ENCODE peak calls at places on chromosomes 11 and 22, in four cellular contexts. Q is lower lobe of right lung, P is hepatocyte, M is GM23338. X is an unnamed sample.

GRCh38 chr11:115665345-115665901 is 161.2 kb upstream of the CADM1 start:
- DNase-seq in Q (no peak), P (no peak), M (no peak), X (no peak)

GRCh38 chr22:46508391-46508999 is 28.9 kb downstream of the CELSR1 start:
- DNase-seq in Q (no peak), P (peak), M (peak), X (no peak)

GRCh38 chr11:61719968-61720367 is 32.5 kb upstream of the MYRF start:
- DNase-seq in Q (no peak), P (no peak), M (no peak), X (no peak)

GRCh38 chr22:32407936-32408335 is 4.1 kb downstream of the RTCB start:
- DNase-seq in Q (no peak), P (no peak), M (no peak), X (no peak)

GRCh38 chr11:17036666-17037658 is 22.7 kb upstream of the PLEKHA7 start:
- DNase-seq in Q (no peak), P (peak), M (peak), X (peak)

GRCh38 chr22:43399338-43399979 is 12.4 kb upstream of the MPPED1 start:
- DNase-seq in Q (peak), P (no peak), M (no peak), X (no peak)

GRCh38 chr11:126547691-126548090 is 192.2 kb downstream of the ST3GAL4 start:
- DNase-seq in Q (no peak), P (no peak), M (no peak), X (no peak)

GRCh38 chr22:36913431-36914382 is at the start of gene CSF2RB:
- DNase-seq in Q (peak), P (no peak), M (no peak), X (peak)

GRCh38 chr11:67119577-67120391 is 721 bp downstream of the KDM2A start:
- DNase-seq in Q (peak), P (peak), M (peak), X (peak)

GRCh38 chr11:93476796-93477195 is 66.4 kb downstream of the SMCO4 start:
- DNase-seq in Q (no peak), P (no peak), M (no peak), X (no peak)

GRCh38 chr22:36253523-36254490 is 874 bp downstream of the APOL1 start:
- DNase-seq in Q (no peak), P (no peak), M (no peak), X (no peak)

GRCh38 chr11:75562048-75562835 is at the start of gene SERPINH1:
- DNase-seq in Q (peak), P (peak), M (peak), X (peak)

GRCh38 chr11:75563501-75563977 is 1.5 kb downstream of the SERPINH1 start:
- DNase-seq in Q (no peak), P (no peak), M (no peak), X (no peak)

GRCh38 chr11:75562836-75563484 is 907 bp downstream of the SERPINH1 start:
- DNase-seq in Q (no peak), P (peak), M (peak), X (no peak)

GRCh38 chr11:75565221-75565814 is 3.3 kb downstream of the SERPINH1 start:
- DNase-seq in Q (no peak), P (peak), M (no peak), X (no peak)

DNA sequence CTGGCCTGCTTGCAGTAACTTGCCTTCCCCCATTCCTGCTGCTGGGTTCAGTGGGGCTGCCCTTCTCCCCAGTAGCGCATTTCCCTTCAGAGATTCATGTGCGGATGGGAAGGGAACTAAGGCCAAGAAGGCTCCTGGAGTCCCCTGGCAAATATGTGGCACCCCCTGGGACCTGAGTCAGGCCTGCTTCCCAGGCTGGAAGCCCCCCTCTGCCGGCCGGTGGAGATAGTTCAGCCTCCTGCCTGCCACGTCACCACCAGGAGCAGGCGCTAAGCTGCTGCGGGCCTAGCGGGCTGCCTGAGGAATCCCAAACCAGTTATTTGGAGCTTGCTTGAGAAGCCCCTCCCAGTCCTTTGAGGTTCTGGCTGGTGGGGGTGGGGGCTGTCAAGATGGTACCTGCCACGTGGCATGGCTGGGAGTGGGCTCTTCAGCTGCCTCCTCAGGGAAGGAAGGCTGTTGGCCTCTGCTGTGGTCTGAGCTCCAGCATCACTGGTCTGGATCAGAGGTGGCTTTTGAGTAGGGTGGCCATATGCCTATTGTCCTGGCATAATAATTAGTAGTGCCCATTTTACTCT is 2.0 kb downstream of the SERPINH1 start:
- DNase-seq in Q (no peak), P (peak), M (peak), X (no peak)
- H3K4me3 ChIP-seq in Q (peak), P (peak), M (peak), X (no peak)

DNA sequence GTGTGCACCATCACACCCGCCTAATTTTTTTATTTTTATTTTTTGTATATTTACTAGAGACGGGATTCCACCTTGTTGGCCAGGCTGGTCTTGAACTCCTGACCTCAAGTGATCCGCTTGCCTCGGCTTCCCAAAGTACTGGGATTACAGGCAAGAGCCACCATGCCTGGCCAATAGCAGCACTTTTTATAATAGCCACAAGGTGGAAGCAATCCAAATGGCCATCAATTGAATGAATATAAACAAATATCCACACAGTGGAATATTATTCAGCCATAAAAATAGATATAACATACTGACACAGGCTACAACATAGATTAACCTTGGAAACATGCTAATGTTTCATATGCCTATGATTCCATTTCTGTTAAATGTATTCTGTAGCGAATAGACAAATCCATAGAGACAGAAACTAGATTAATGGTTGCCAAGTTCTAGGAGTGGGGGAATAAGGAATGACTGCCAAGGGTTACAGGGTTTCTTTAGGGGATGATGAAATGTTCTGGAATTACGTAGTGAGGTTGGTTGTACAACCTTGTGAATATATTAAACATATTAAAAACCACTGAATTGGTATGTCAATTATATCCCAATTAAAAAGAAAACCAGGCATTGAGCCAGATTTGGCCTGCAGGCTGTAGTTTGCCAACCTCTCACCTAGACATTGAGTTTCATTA is 4.8 kb downstream of the VPS51 start:
- DNase-seq in Q (no peak), P (no peak), M (no peak), X (no peak)
- TF ChIP-seq CTCF in Q (no peak), P (no peak), M (peak), X (peak)

GRCh38 chr11:33733978-33734377 is 2.2 kb downstream of the CD59 start:
- DNase-seq in Q (no peak), P (no peak), M (no peak), X (no peak)
- H3K4me3 ChIP-seq in Q (peak), P (no peak), M (no peak), X (no peak)

DNA sequence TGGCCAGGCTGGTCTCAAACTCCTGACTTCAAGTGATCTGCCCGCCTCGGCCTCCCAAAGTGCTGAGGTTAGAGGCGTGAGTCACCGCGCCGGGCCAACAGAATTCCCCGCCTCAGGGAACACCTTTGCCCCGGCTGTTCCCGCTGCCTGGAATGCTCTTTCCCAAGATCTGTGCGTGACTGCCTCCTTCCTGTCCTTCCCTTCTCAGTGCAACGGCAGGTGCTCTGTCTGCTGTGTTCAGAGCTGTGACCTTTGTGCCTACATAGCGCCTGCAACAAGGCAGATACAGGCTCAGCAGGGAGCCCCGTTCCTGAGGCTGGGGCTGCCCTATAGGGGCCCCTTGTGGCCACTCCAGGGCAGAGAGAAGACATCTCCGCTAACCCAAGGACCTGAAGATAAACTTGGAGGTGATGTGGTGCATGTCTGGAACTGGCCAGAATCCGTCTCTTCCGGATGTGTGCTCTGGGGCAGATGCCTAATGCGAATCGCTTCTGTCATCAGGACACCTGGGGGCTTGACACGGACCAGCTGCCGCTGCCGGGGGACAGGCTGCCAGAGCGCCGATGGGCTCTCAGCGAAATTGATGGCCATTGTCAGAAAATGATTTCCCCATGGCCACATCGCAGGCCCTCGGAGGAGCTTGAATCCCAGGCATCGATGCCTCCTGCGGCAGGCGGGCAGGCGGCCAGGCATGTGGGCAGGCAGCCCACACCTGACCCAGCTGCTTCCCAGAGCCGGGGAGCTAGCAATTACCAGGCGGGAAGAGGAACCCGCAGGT is 43.5 kb upstream of the TCF20 start:
- DNase-seq in Q (no peak), P (peak), M (peak), X (peak)
- TF ChIP-seq CTCF in Q (peak), P (peak), M (peak), X (peak)

GRCh38 chr11:7969756-7970646 is 4.8 kb upstream of the NLRP10 start:
- DNase-seq in Q (no peak), P (no peak), M (peak), X (no peak)
- H3K4me3 ChIP-seq in Q (no peak), P (no peak), M (peak), X (no peak)

GRCh38 chr11:72753341-72754148 is 1.3 kb upstream of the ARAP1 start:
- DNase-seq in Q (no peak), P (no peak), M (no peak), X (no peak)
- TF ChIP-seq CTCF in Q (no peak), P (no peak), M (no peak), X (no peak)

DNA sequence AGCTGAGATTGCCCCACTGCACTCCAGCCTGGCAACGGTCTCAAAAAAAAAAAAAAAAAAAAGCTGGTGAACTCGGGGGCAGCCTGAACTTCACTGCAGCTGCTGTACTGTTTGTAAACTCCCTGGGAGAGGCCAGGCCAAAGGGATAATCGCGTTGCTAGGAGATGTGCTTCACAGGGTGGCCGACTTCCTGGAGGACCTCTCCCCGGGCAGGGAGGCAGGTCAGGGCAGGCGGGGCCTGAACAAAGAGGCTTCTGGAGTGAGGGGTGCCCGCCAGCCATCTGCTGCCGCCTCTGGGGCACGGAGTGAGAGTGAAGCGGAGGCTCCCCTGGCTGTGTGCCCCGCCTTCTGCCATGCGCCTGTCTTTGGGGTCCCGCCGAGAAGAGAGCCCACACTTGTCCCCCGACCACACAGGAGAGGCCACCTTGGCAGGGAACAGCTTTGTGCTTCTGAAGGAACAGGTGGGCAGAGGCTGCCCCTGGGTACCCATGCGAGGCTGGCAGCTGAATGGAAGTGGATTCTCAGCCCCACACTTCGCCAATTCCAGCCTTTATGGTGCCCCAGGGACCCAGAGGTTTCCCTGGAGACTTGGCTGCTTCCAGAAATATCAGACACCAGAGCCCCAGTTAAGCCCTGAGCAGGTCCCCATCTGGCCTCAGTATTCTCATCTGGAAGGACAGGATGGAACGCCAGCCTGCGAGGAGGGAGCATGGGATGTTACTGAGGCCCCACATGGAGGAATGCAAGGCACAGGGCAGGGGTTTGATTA is 29.6 kb downstream of the TMEM184B start:
- DNase-seq in Q (no peak), P (peak), M (no peak), X (no peak)
- H3K4me3 ChIP-seq in Q (no peak), P (no peak), M (no peak), X (no peak)

GRCh38 chr22:24996420-24996952 is 44.0 kb downstream of the KIAA1671 start:
- DNase-seq in Q (no peak), P (peak), M (peak), X (no peak)
- TF ChIP-seq CTCF in Q (no peak), P (no peak), M (no peak), X (no peak)